ENCODE peak calls at places on chromosomes 11 and 22, in seven cellular contexts. One of them, this sample, is unnamed.

GRCh38 chr11:105937738-105938137 is 84.3 kb downstream of the MSANTD4 start:
- DNase-seq in stimulated activated CD4-positive, alpha-beta T cell treated with anti-CD3 and anti-CD28 coated beads, Interleukin-1b, Interleukin-23, amount 100 ng/mL, for 24 hours: no peak
- DNase-seq in PC-3: no peak
- DNase-seq in activated T-cell treated with anti-CD3 and anti-CD28 coated beads for 1 hour: no peak
- DNase-seq in NCI-H1105 treated with DMSO at 0.1 percent for 48 hours: no peak
- DNase-seq in bronchial epithelial cell: no peak
- DNase-seq in omental fat pad: no peak
- DNase-seq in this sample: no peak

GRCh38 chr11:1433977-1434640 is 44.4 kb downstream of the BRSK2 start:
- DNase-seq in NCI-H1105 treated with DMSO at 0.1 percent for 48 hours: no peak
- DNase-seq in stimulated activated CD4-positive, alpha-beta T cell treated with anti-CD3 and anti-CD28 coated beads, Interleukin-1b, Interleukin-23, amount 100 ng/mL, for 24 hours: no peak
- DNase-seq in bronchial epithelial cell: no peak
- DNase-seq in activated T-cell treated with anti-CD3 and anti-CD28 coated beads for 1 hour: no peak
- DNase-seq in omental fat pad: no peak
- DNase-seq in PC-3: no peak
- DNase-seq in this sample: no peak

GRCh38 chr11:102653744-102654291 is 28.7 kb upstream of the MMP20 start:
- DNase-seq in bronchial epithelial cell: peak; percentile 13
- DNase-seq in stimulated activated CD4-positive, alpha-beta T cell treated with anti-CD3 and anti-CD28 coated beads, Interleukin-1b, Interleukin-23, amount 100 ng/mL, for 24 hours: no peak
- DNase-seq in activated T-cell treated with anti-CD3 and anti-CD28 coated beads for 1 hour: no peak
- DNase-seq in PC-3: peak; percentile 41
- DNase-seq in omental fat pad: no peak
- DNase-seq in NCI-H1105 treated with DMSO at 0.1 percent for 48 hours: no peak
- DNase-seq in this sample: no peak

GRCh38 chr22:19582033-19582693 is 58.0 kb upstream of the CLDN5 start:
- DNase-seq in stimulated activated CD4-positive, alpha-beta T cell treated with anti-CD3 and anti-CD28 coated beads, Interleukin-1b, Interleukin-23, amount 100 ng/mL, for 24 hours: no peak
- DNase-seq in bronchial epithelial cell: no peak
- DNase-seq in NCI-H1105 treated with DMSO at 0.1 percent for 48 hours: no peak
- DNase-seq in omental fat pad: no peak
- DNase-seq in activated T-cell treated with anti-CD3 and anti-CD28 coated beads for 1 hour: no peak
- DNase-seq in PC-3: no peak
- DNase-seq in this sample: no peak

GRCh38 chr11:12674571-12674935 is 332 bp downstream of the TEAD1 start:
- DNase-seq in omental fat pad: no peak
- DNase-seq in stimulated activated CD4-positive, alpha-beta T cell treated with anti-CD3 and anti-CD28 coated beads, Interleukin-1b, Interleukin-23, amount 100 ng/mL, for 24 hours: no peak
- DNase-seq in activated T-cell treated with anti-CD3 and anti-CD28 coated beads for 1 hour: no peak
- DNase-seq in PC-3: no peak
- DNase-seq in bronchial epithelial cell: no peak
- DNase-seq in NCI-H1105 treated with DMSO at 0.1 percent for 48 hours: no peak
- DNase-seq in this sample: no peak

GRCh38 chr11:14974021-14974698 is 2.0 kb upstream of the CALCA start:
- DNase-seq in activated T-cell treated with anti-CD3 and anti-CD28 coated beads for 1 hour: no peak
- DNase-seq in NCI-H1105 treated with DMSO at 0.1 percent for 48 hours: no peak
- DNase-seq in bronchial epithelial cell: no peak
- DNase-seq in stimulated activated CD4-positive, alpha-beta T cell treated with anti-CD3 and anti-CD28 coated beads, Interleukin-1b, Interleukin-23, amount 100 ng/mL, for 24 hours: no peak
- DNase-seq in PC-3: no peak
- DNase-seq in omental fat pad: no peak
- DNase-seq in this sample: no peak

GRCh38 chr11:3224730-3225098 is 6.1 kb upstream of the MRGPRG start:
- DNase-seq in stimulated activated CD4-positive, alpha-beta T cell treated with anti-CD3 and anti-CD28 coated beads, Interleukin-1b, Interleukin-23, amount 100 ng/mL, for 24 hours: no peak
- DNase-seq in omental fat pad: no peak
- DNase-seq in bronchial epithelial cell: no peak
- DNase-seq in activated T-cell treated with anti-CD3 and anti-CD28 coated beads for 1 hour: no peak
- DNase-seq in PC-3: no peak
- DNase-seq in NCI-H1105 treated with DMSO at 0.1 percent for 48 hours: no peak
- DNase-seq in this sample: no peak

GRCh38 chr11:75101424-75102128 is 4.9 kb upstream of the OR2AT4 start:
- DNase-seq in PC-3: no peak
- DNase-seq in omental fat pad: no peak
- DNase-seq in NCI-H1105 treated with DMSO at 0.1 percent for 48 hours: no peak
- DNase-seq in stimulated activated CD4-positive, alpha-beta T cell treated with anti-CD3 and anti-CD28 coated beads, Interleukin-1b, Interleukin-23, amount 100 ng/mL, for 24 hours: no peak
- DNase-seq in activated T-cell treated with anti-CD3 and anti-CD28 coated beads for 1 hour: no peak
- DNase-seq in bronchial epithelial cell: no peak
- DNase-seq in this sample: no peak

GRCh38 chr11:71209181-71209580 is 43.2 kb downstream of the SHANK2 start:
- DNase-seq in NCI-H1105 treated with DMSO at 0.1 percent for 48 hours: no peak
- DNase-seq in activated T-cell treated with anti-CD3 and anti-CD28 coated beads for 1 hour: no peak
- DNase-seq in PC-3: no peak
- DNase-seq in omental fat pad: no peak
- DNase-seq in stimulated activated CD4-positive, alpha-beta T cell treated with anti-CD3 and anti-CD28 coated beads, Interleukin-1b, Interleukin-23, amount 100 ng/mL, for 24 hours: no peak
- DNase-seq in bronchial epithelial cell: no peak
- DNase-seq in this sample: no peak

GRCh38 chr11:72700026-72700610 is 25.9 kb upstream of the PDE2A start:
- DNase-seq in bronchial epithelial cell: peak; percentile 56
- DNase-seq in NCI-H1105 treated with DMSO at 0.1 percent for 48 hours: no peak
- DNase-seq in stimulated activated CD4-positive, alpha-beta T cell treated with anti-CD3 and anti-CD28 coated beads, Interleukin-1b, Interleukin-23, amount 100 ng/mL, for 24 hours: no peak
- DNase-seq in omental fat pad: no peak
- DNase-seq in activated T-cell treated with anti-CD3 and anti-CD28 coated beads for 1 hour: no peak
- DNase-seq in PC-3: peak; percentile 64
- DNase-seq in this sample: no peak

GRCh38 chr22:20080445-20080775 is 369 bp downstream of the DGCR8 start:
- DNase-seq in omental fat pad: no peak
- DNase-seq in stimulated activated CD4-positive, alpha-beta T cell treated with anti-CD3 and anti-CD28 coated beads, Interleukin-1b, Interleukin-23, amount 100 ng/mL, for 24 hours: peak; percentile 48
- DNase-seq in bronchial epithelial cell: peak; percentile 5
- DNase-seq in NCI-H1105 treated with DMSO at 0.1 percent for 48 hours: no peak
- DNase-seq in PC-3: peak; percentile 41
- DNase-seq in activated T-cell treated with anti-CD3 and anti-CD28 coated beads for 1 hour: peak; percentile 66
- DNase-seq in this sample: peak; percentile 56

GRCh38 chr11:58928082-58928574 is 11.2 kb upstream of the GLYATL1 start:
- DNase-seq in omental fat pad: no peak
- DNase-seq in PC-3: no peak
- DNase-seq in stimulated activated CD4-positive, alpha-beta T cell treated with anti-CD3 and anti-CD28 coated beads, Interleukin-1b, Interleukin-23, amount 100 ng/mL, for 24 hours: no peak
- DNase-seq in bronchial epithelial cell: peak; percentile 35
- DNase-seq in NCI-H1105 treated with DMSO at 0.1 percent for 48 hours: no peak
- DNase-seq in activated T-cell treated with anti-CD3 and anti-CD28 coated beads for 1 hour: no peak
- DNase-seq in this sample: no peak

GRCh38 chr11:64449381-64450167 is 90.6 kb downstream of the RPS6KA4 start:
- DNase-seq in PC-3: peak; percentile 92
- DNase-seq in NCI-H1105 treated with DMSO at 0.1 percent for 48 hours: peak; percentile 88
- DNase-seq in bronchial epithelial cell: peak; percentile 57
- DNase-seq in stimulated activated CD4-positive, alpha-beta T cell treated with anti-CD3 and anti-CD28 coated beads, Interleukin-1b, Interleukin-23, amount 100 ng/mL, for 24 hours: peak; percentile 42
- DNase-seq in omental fat pad: no peak
- DNase-seq in activated T-cell treated with anti-CD3 and anti-CD28 coated beads for 1 hour: peak; percentile 57
- DNase-seq in this sample: peak; percentile 50

GRCh38 chr11:133388975-133389568 is 143.2 kb downstream of the OPCML start:
- DNase-seq in stimulated activated CD4-positive, alpha-beta T cell treated with anti-CD3 and anti-CD28 coated beads, Interleukin-1b, Interleukin-23, amount 100 ng/mL, for 24 hours: no peak
- DNase-seq in NCI-H1105 treated with DMSO at 0.1 percent for 48 hours: no peak
- DNase-seq in activated T-cell treated with anti-CD3 and anti-CD28 coated beads for 1 hour: no peak
- DNase-seq in bronchial epithelial cell: no peak
- DNase-seq in omental fat pad: no peak
- DNase-seq in PC-3: no peak
- DNase-seq in this sample: no peak

GRCh38 chr11:125251956-125252355 is 87.4 kb downstream of the PKNOX2 start:
- DNase-seq in omental fat pad: no peak
- DNase-seq in bronchial epithelial cell: peak; percentile 5
- DNase-seq in activated T-cell treated with anti-CD3 and anti-CD28 coated beads for 1 hour: no peak
- DNase-seq in PC-3: no peak
- DNase-seq in NCI-H1105 treated with DMSO at 0.1 percent for 48 hours: no peak
- DNase-seq in stimulated activated CD4-positive, alpha-beta T cell treated with anti-CD3 and anti-CD28 coated beads, Interleukin-1b, Interleukin-23, amount 100 ng/mL, for 24 hours: no peak
- DNase-seq in this sample: no peak

GRCh38 chr11:89667001-89667400 is 43.1 kb upstream of the TRIM77 start:
- DNase-seq in omental fat pad: no peak
- DNase-seq in bronchial epithelial cell: peak; percentile 22
- DNase-seq in NCI-H1105 treated with DMSO at 0.1 percent for 48 hours: no peak
- DNase-seq in PC-3: peak; percentile 25
- DNase-seq in activated T-cell treated with anti-CD3 and anti-CD28 coated beads for 1 hour: no peak
- DNase-seq in stimulated activated CD4-positive, alpha-beta T cell treated with anti-CD3 and anti-CD28 coated beads, Interleukin-1b, Interleukin-23, amount 100 ng/mL, for 24 hours: no peak
- DNase-seq in this sample: no peak

GRCh38 chr11:12754582-12755250 is 80.5 kb downstream of the TEAD1 start:
- DNase-seq in NCI-H1105 treated with DMSO at 0.1 percent for 48 hours: peak; percentile 83
- DNase-seq in PC-3: peak; percentile 19
- DNase-seq in omental fat pad: no peak
- DNase-seq in bronchial epithelial cell: peak; percentile 73
- DNase-seq in activated T-cell treated with anti-CD3 and anti-CD28 coated beads for 1 hour: no peak
- DNase-seq in stimulated activated CD4-positive, alpha-beta T cell treated with anti-CD3 and anti-CD28 coated beads, Interleukin-1b, Interleukin-23, amount 100 ng/mL, for 24 hours: no peak
- DNase-seq in this sample: no peak

GRCh38 chr11:69898123-69898522 is 78.9 kb upstream of the FGF3 start:
- DNase-seq in PC-3: no peak
- DNase-seq in omental fat pad: no peak
- DNase-seq in bronchial epithelial cell: no peak
- DNase-seq in stimulated activated CD4-positive, alpha-beta T cell treated with anti-CD3 and anti-CD28 coated beads, Interleukin-1b, Interleukin-23, amount 100 ng/mL, for 24 hours: no peak
- DNase-seq in activated T-cell treated with anti-CD3 and anti-CD28 coated beads for 1 hour: no peak
- DNase-seq in NCI-H1105 treated with DMSO at 0.1 percent for 48 hours: no peak
- DNase-seq in this sample: no peak

GRCh38 chr11:119751281-119752060 is 22.5 kb upstream of the NECTIN1 start:
- DNase-seq in omental fat pad: no peak
- DNase-seq in PC-3: no peak
- DNase-seq in bronchial epithelial cell: peak; percentile 35
- DNase-seq in NCI-H1105 treated with DMSO at 0.1 percent for 48 hours: no peak
- DNase-seq in activated T-cell treated with anti-CD3 and anti-CD28 coated beads for 1 hour: no peak
- DNase-seq in stimulated activated CD4-positive, alpha-beta T cell treated with anti-CD3 and anti-CD28 coated beads, Interleukin-1b, Interleukin-23, amount 100 ng/mL, for 24 hours: no peak
- DNase-seq in this sample: peak; percentile 20

GRCh38 chr11:116224154-116224888 is 548.5 kb downstream of the BUD13 start:
- DNase-seq in activated T-cell treated with anti-CD3 and anti-CD28 coated beads for 1 hour: peak; percentile 23
- DNase-seq in NCI-H1105 treated with DMSO at 0.1 percent for 48 hours: peak; percentile 65
- DNase-seq in PC-3: peak; percentile 51
- DNase-seq in omental fat pad: peak; percentile 47
- DNase-seq in bronchial epithelial cell: peak; percentile 23
- DNase-seq in stimulated activated CD4-positive, alpha-beta T cell treated with anti-CD3 and anti-CD28 coated beads, Interleukin-1b, Interleukin-23, amount 100 ng/mL, for 24 hours: peak; percentile 26
- DNase-seq in this sample: no peak

GRCh38 chr11:118002010-118002540 is 15.9 kb downstream of the IL10RA start:
- DNase-seq in bronchial epithelial cell: no peak
- DNase-seq in stimulated activated CD4-positive, alpha-beta T cell treated with anti-CD3 and anti-CD28 coated beads, Interleukin-1b, Interleukin-23, amount 100 ng/mL, for 24 hours: no peak
- DNase-seq in omental fat pad: no peak
- DNase-seq in NCI-H1105 treated with DMSO at 0.1 percent for 48 hours: no peak
- DNase-seq in activated T-cell treated with anti-CD3 and anti-CD28 coated beads for 1 hour: no peak
- DNase-seq in PC-3: no peak
- DNase-seq in this sample: peak; percentile 55

GRCh38 chr11:80914311-80914710 is 1473.5 kb upstream of the TENM4 start:
- DNase-seq in stimulated activated CD4-positive, alpha-beta T cell treated with anti-CD3 and anti-CD28 coated beads, Interleukin-1b, Interleukin-23, amount 100 ng/mL, for 24 hours: no peak
- DNase-seq in bronchial epithelial cell: no peak
- DNase-seq in omental fat pad: no peak
- DNase-seq in PC-3: no peak
- DNase-seq in activated T-cell treated with anti-CD3 and anti-CD28 coated beads for 1 hour: no peak
- DNase-seq in NCI-H1105 treated with DMSO at 0.1 percent for 48 hours: no peak
- DNase-seq in this sample: no peak

GRCh38 chr11:31160504-31161422 is 208.8 kb downstream of the DCDC1 start:
- DNase-seq in activated T-cell treated with anti-CD3 and anti-CD28 coated beads for 1 hour: no peak
- DNase-seq in omental fat pad: no peak
- DNase-seq in NCI-H1105 treated with DMSO at 0.1 percent for 48 hours: peak; percentile 58
- DNase-seq in stimulated activated CD4-positive, alpha-beta T cell treated with anti-CD3 and anti-CD28 coated beads, Interleukin-1b, Interleukin-23, amount 100 ng/mL, for 24 hours: no peak
- DNase-seq in bronchial epithelial cell: peak; percentile 23
- DNase-seq in PC-3: peak; percentile 40
- DNase-seq in this sample: no peak

GRCh38 chr11:27795955-27796861 is 96.0 kb upstream of the BDNF start:
- DNase-seq in stimulated activated CD4-positive, alpha-beta T cell treated with anti-CD3 and anti-CD28 coated beads, Interleukin-1b, Interleukin-23, amount 100 ng/mL, for 24 hours: no peak
- DNase-seq in bronchial epithelial cell: peak; percentile 3
- DNase-seq in NCI-H1105 treated with DMSO at 0.1 percent for 48 hours: peak; percentile 100
- DNase-seq in PC-3: no peak
- DNase-seq in activated T-cell treated with anti-CD3 and anti-CD28 coated beads for 1 hour: no peak
- DNase-seq in omental fat pad: no peak
- DNase-seq in this sample: no peak

GRCh38 chr11:94417386-94417987 is 16.3 kb upstream of the GPR83 start:
- DNase-seq in PC-3: peak; percentile 71
- DNase-seq in stimulated activated CD4-positive, alpha-beta T cell treated with anti-CD3 and anti-CD28 coated beads, Interleukin-1b, Interleukin-23, amount 100 ng/mL, for 24 hours: no peak
- DNase-seq in bronchial epithelial cell: peak; percentile 34
- DNase-seq in NCI-H1105 treated with DMSO at 0.1 percent for 48 hours: peak; percentile 35
- DNase-seq in activated T-cell treated with anti-CD3 and anti-CD28 coated beads for 1 hour: no peak
- DNase-seq in omental fat pad: no peak
- DNase-seq in this sample: no peak

GRCh38 chr11:96126917-96127595 is 203.1 kb upstream of the MTMR2 start:
- DNase-seq in bronchial epithelial cell: no peak
- DNase-seq in stimulated activated CD4-positive, alpha-beta T cell treated with anti-CD3 and anti-CD28 coated beads, Interleukin-1b, Interleukin-23, amount 100 ng/mL, for 24 hours: no peak
- DNase-seq in omental fat pad: no peak
- DNase-seq in activated T-cell treated with anti-CD3 and anti-CD28 coated beads for 1 hour: no peak
- DNase-seq in NCI-H1105 treated with DMSO at 0.1 percent for 48 hours: peak; percentile 31
- DNase-seq in PC-3: no peak
- DNase-seq in this sample: no peak